ENCODE peak calls at places on chromosomes 13 and 19, in seven cellular contexts. L, M, S, U, Z, B and G are unnamed samples.

GRCh38 chr13:23399254-23399796 is 34.2 kb downstream of the SACS start:
- DNase-seq in M (no peak), B (no peak), U (no peak), Z (no peak), L (no peak), S (no peak), G (no peak)

GRCh38 chr13:68009546-68009945 is 779.4 kb upstream of the PCDH9 start:
- DNase-seq in L (no peak), M (no peak), U (no peak), S (no peak), Z (no peak), B (no peak), G (no peak)

GRCh38 chr13:35892837-35893814 is 238.1 kb downstream of the DCLK1 start:
- DNase-seq in L (no peak), M (no peak), U (no peak), Z (no peak), S (no peak), B (no peak), G (no peak)

GRCh38 chr19:45443462-45444317 is 20.0 kb upstream of the ERCC1 start:
- DNase-seq in U (peak), L (peak), M (peak), B (peak), Z (peak), S (peak), G (peak)

GRCh38 chr19:731000-731399 is 19.9 kb upstream of the MISP start:
- DNase-seq in B (no peak), L (no peak), U (no peak), M (no peak), Z (no peak), S (no peak), G (no peak)

GRCh38 chr13:41017744-41018582 is 1.2 kb downstream of the ELF1 start:
- DNase-seq in S (no peak), U (no peak), L (no peak), B (no peak), M (no peak), Z (no peak), G (peak)

GRCh38 chr13:34340534-34340933 is 522.6 kb downstream of the RFC3 start:
- DNase-seq in Z (peak), M (no peak), L (no peak), S (no peak), B (no peak), U (no peak), G (peak)

GRCh38 chr19:11246941-11247340 is 7.5 kb downstream of the ANGPTL8 start:
- DNase-seq in B (no peak), S (no peak), M (no peak), U (no peak), L (no peak), Z (no peak), G (no peak)

GRCh38 chr13:106151056-106151699 is 384.3 kb downstream of the EFNB2 start:
- DNase-seq in Z (peak), B (no peak), S (no peak), L (no peak), U (no peak), M (no peak), G (peak)

GRCh38 chr13:114203536-114203935 is 24.5 kb downstream of the CFAP97D2 start:
- DNase-seq in L (no peak), Z (no peak), B (no peak), S (no peak), M (no peak), U (no peak), G (peak)

GRCh38 chr19:18156841-18157464 is 4.0 kb downstream of the PIK3R2 start:
- DNase-seq in M (peak), U (peak), S (peak), Z (peak), L (no peak), B (peak), G (peak)

GRCh38 chr19:50325310-50326100 is 3.7 kb downstream of the KCNC3 start:
- DNase-seq in S (no peak), Z (peak), L (no peak), M (peak), U (peak), B (peak), G (peak)

GRCh38 chr13:98951266-98951665 is 26.6 kb downstream of the DOCK9 start:
- DNase-seq in L (no peak), Z (no peak), B (no peak), S (no peak), M (no peak), U (no peak), G (no peak)

GRCh38 chr13:51231456-51231855 is 9.3 kb downstream of the FAM124A start:
- DNase-seq in U (no peak), M (no peak), B (no peak), S (no peak), Z (no peak), L (no peak), G (no peak)

GRCh38 chr19:39156230-39156890 is 30.8 kb downstream of the PAK4 start:
- DNase-seq in M (peak), L (no peak), B (no peak), Z (no peak), U (peak), S (no peak), G (peak)

GRCh38 chr19:6087074-6087506 is 23.2 kb downstream of the RFX2 start:
- DNase-seq in L (no peak), B (no peak), U (no peak), M (no peak), Z (no peak), S (no peak), G (no peak)

GRCh38 chr19:18229915-18230314 is 3.7 kb upstream of the PDE4C start:
- DNase-seq in U (no peak), Z (no peak), S (no peak), B (no peak), L (no peak), M (no peak), G (no peak)

GRCh38 chr13:80084086-80084676 is 256.7 kb downstream of the SPRY2 start:
- DNase-seq in B (no peak), S (no peak), U (no peak), Z (peak), L (no peak), M (no peak), G (peak)

GRCh38 chr19:55209430-55210119 is at the start of gene PTPRH:
- DNase-seq in Z (no peak), U (peak), S (no peak), M (no peak), L (no peak), B (no peak), G (no peak)
- H3K27ac ChIP-seq in Z (peak), U (peak), S (no peak), M (peak), L (no peak), B (no peak), G (peak)

DNA sequence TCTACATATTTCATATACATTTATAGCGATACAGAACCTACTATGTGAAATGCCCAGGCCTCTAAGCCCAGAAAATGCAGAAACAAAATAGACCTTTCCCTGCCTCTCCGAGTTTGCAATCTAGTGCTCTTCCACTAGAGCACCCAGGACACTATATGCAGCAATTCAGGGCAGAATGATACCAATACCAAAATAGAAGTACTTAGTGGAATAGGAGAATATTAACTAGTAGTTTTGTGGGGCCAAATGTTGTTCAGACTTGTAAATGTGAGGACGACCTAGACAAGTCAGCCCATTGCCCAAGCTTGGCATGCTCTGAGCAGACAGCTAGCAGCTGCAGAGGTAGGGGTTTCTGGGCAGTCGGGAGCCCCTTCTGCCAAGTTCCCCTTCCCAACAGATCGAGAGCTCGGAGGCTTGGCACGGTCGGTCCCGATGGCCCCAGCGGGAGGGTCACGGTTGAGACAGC is 35.8 kb upstream of the FLT1 start:
- DNase-seq in U (no peak), Z (no peak), L (no peak), S (no peak), B (no peak), M (peak), G (no peak)
- H3K27ac ChIP-seq in U (no peak), Z (no peak), L (no peak), S (peak), B (no peak), M (no peak), G (no peak)

DNA sequence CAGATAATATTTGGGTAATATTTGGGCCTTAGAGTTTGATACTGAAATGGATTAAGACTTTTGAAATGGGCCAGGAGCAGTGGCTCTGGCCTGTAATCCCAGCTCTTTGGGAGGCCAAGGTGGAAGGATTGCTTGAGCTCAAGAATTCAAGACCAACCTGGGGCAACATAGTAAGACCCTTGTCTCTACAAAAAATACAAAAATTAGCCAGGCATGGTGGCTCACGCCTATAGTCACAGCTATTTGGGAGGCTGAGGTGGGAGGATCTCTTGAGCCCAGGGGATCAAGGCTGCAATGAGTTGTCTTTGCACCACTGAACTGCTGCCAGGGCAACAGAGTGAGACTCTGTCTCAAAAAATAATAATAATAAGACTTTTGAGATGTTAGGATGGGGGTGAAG is 926 bp upstream of the ZNF836 start:
- DNase-seq in M (no peak), L (no peak), B (no peak), S (no peak), Z (no peak), U (no peak), G (no peak)
- H3K27ac ChIP-seq in M (no peak), L (peak), B (no peak), S (peak), Z (no peak), U (no peak), G (no peak)

GRCh38 chr13:110700186-110700585 is 5.7 kb downstream of the CARS2 start:
- DNase-seq in Z (no peak), B (no peak), U (no peak), S (no peak), L (no peak), M (no peak), G (no peak)
- H3K27ac ChIP-seq in Z (no peak), B (no peak), U (no peak), S (no peak), L (no peak), M (no peak), G (no peak)